ENCODE peak calls at places on chromosomes 7 and 10, in four cellular contexts. S is H1, E is GM12878, C is HepG2. J is an unnamed sample.

GRCh38 chr7:112926018-112926417 is 135.8 kb upstream of the TMEM168 start:
- DNase-seq in S (no peak), E (no peak), C (no peak), J (no peak)

GRCh38 chr7:113197274-113197673 is 78.9 kb upstream of the SMIM30 start:
- DNase-seq in S (no peak), E (no peak), C (no peak), J (no peak)

GRCh38 chr10:47369251-47369894 is 14.7 kb downstream of the ZNF488 start:
- DNase-seq in S (no peak), E (no peak), C (no peak), J (no peak)

GRCh38 chr7:98627062-98627790 is 10.1 kb downstream of the NPTX2 start:
- DNase-seq in S (no peak), E (no peak), C (no peak), J (no peak)

GRCh38 chr7:96388620-96389383 is 66.9 kb upstream of the SLC25A13 start:
- DNase-seq in S (no peak), E (no peak), C (no peak), J (no peak)

GRCh38 chr10:92834981-92835380 is 13.3 kb upstream of the EXOC6 start:
- DNase-seq in S (no peak), E (no peak), C (no peak), J (no peak)

GRCh38 chr7:139230484-139230773 is 608 bp upstream of the UBN2 start:
- DNase-seq in S (no peak), E (no peak), C (no peak), J (no peak)

GRCh38 chr7:28890137-28890536 is 68.0 kb downstream of the TRIL start:
- DNase-seq in S (peak), E (no peak), C (no peak), J (no peak)

GRCh38 chr10:122492955-122493597 is 31.7 kb downstream of the HTRA1 start:
- DNase-seq in S (no peak), E (no peak), C (no peak), J (no peak)

GRCh38 chr7:73432676-73433075 is 902 bp upstream of the FZD9 start:
- DNase-seq in S (no peak), E (no peak), C (no peak), J (no peak)

GRCh38 chr10:30602747-30603146 is 26.8 kb downstream of the LYZL2 start:
- DNase-seq in S (no peak), E (no peak), C (no peak), J (no peak)

GRCh38 chr10:104326991-104327610 is 11.2 kb downstream of the ITPRIP start:
- DNase-seq in S (no peak), E (no peak), C (no peak), J (no peak)

GRCh38 chr10:17644485-17644964 is 574 bp downstream of the STAM start:
- DNase-seq in S (no peak), E (no peak), C (no peak), J (peak)

GRCh38 chr10:77416327-77417135 is 221.1 kb downstream of the KCNMA1 start:
- DNase-seq in S (no peak), E (no peak), C (no peak), J (no peak)

GRCh38 chr10:99329238-99329890 is at the start of gene CNNM1:
- DNase-seq in S (no peak), E (no peak), C (no peak), J (no peak)

GRCh38 chr7:155215576-155216325 is 81.9 kb upstream of the INSIG1 start:
- DNase-seq in S (no peak), E (no peak), C (no peak), J (no peak)

GRCh38 chr7:144818516-144818915 is 17.3 kb downstream of the TPK1 start:
- DNase-seq in S (no peak), E (no peak), C (no peak), J (no peak)

GRCh38 chr7:21767300-21767900 is 178.3 kb downstream of the CDCA7L start:
- DNase-seq in S (peak), E (peak), C (peak), J (peak)

GRCh38 chr7:11689096-11689495 is 142.9 kb downstream of the THSD7A start:
- DNase-seq in S (no peak), E (no peak), C (no peak), J (no peak)

GRCh38 chr7:628826-629225 is 97.7 kb upstream of the DNAAF5 start:
- DNase-seq in S (no peak), E (no peak), C (no peak), J (no peak)

DNA sequence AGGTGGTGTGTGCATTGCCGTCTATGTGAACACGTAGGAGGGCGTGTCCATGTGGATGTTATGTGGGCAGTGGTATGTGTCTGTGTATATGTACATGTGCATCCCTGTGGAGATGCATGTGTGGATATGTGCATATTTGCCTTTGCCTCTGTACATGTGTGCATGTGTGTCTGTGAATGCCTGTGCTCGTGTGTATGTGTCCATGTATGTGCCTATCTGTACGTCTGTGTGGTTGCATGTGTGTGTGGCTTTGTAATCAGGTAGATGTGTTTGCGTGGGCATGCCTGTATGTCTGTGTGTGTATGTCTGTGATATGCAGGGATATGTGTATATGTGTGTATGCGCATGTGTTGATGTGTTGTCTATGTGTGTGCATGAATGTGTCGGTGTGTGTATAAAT is 19.7 kb downstream of the ADCY1 start:
- DNase-seq in S (no peak), E (no peak), C (no peak), J (no peak)
- TF ChIP-seq KDM1A in S (no peak), E (no peak), C (no peak), J (no peak)

DNA sequence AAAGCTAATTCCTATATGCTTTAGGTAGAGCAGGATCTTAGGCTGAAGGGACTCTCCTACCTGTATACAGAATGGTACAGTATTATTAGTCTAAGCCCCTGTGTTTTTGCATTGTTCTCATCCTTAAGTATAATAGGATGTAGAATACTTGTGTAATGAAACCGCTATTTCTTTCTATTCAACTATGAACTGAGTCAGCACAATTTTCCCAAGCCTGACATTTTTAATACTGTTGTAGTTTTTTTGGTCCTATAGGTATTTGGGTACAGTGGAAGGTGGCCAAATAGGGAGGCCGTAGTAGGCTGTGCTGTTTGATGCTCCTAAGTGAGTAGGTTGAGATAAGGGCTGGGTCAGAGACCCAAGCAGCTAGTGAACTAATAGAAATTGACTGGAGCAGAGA is 205.1 kb downstream of the MACC1 start:
- DNase-seq in S (no peak), E (no peak), C (no peak), J (no peak)
- TF ChIP-seq SIN3A in S (no peak), E (no peak), C (no peak), J (no peak)

GRCh38 chr7:32042900-32043299 is 27.3 kb downstream of the PDE1C start:
- DNase-seq in S (no peak), E (no peak), C (no peak), J (no peak)

GRCh38 chr7:32047075-32047474 is 23.1 kb downstream of the PDE1C start:
- DNase-seq in S (no peak), E (peak), C (no peak), J (no peak)

GRCh38 chr7:32044739-32045138 is 25.5 kb downstream of the PDE1C start:
- DNase-seq in S (no peak), E (no peak), C (no peak), J (no peak)

GRCh38 chr7:32045228-32045627 is 25.0 kb downstream of the PDE1C start:
- DNase-seq in S (no peak), E (no peak), C (no peak), J (no peak)

DNA sequence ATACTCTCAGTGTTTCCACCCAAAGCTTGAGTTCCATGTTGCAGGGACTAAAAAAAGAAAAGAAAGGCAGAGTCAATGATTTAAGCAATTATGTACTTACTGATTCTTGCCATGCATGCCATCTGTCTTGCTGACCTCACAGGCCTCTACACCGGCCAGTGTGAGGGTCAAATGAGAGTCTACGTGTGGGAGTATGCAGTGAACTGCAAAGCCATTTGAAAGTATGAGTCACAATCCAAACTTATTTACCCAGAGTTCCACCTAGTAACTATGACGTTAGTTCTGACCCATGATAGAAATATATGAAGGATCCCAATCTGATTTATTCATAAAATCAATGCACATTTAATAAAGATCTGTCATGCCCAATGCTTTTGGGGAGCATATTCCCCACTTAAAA is 26.5 kb downstream of the PDE1C start:
- DNase-seq in S (no peak), E (no peak), C (no peak), J (no peak)
- TF ChIP-seq KDM1A in S (no peak), E (no peak), C (no peak), J (no peak)

DNA sequence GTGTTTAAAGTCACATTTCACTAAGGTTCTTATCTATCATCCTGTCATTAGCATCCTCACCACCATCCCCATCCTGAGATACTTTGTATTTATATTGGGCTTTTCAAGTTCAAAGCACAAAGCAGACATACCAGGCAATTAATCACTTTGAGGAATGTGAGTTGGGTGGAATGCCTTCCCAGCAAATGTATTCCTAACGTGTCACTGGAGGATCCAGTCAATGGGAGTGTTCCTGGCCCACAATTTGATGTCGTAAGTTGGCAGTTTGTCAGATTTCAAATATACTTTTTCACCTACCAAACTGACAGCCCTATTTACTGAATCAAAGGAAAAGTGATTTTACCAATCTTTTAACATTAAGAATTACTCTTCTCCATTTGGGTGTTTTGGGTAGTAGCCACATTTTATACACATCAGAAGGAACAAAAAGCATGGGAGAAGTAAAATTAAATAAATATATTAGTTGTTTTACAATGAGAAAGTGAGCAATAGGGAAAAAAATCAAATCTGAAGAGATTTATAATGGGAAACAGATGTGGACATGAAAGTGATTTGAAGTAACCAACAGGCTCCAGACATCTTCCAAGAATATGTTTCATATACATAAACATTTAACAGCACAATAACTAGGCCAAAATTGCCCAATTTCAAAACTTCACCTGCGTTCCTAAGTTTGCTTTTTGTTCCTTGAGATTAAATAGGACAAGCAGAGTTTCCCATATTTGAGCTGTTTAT is 222.9 kb downstream of the MTERF1 start:
- DNase-seq in S (no peak), E (no peak), C (no peak), J (no peak)
- TF ChIP-seq SIN3A in S (no peak), E (no peak), C (no peak), J (no peak)

GRCh38 chr7:1646957-1647891 is 22.9 kb upstream of the ELFN1 start:
- DNase-seq in S (no peak), E (no peak), C (no peak), J (no peak)
- TF ChIP-seq KDM1A in S (no peak), E (no peak), C (no peak), J (no peak)